ENCODE peak calls at places on chromosomes 11 and 22, in six cellular contexts. Q is mesendoderm, B is DMS53, J is small intestine, G is AG08395, T is T-cell. P is an unnamed sample.
A peak's percentile ranks its signal among the peaks of the same experiment; 100 is the strongest.

GRCh38 chr11:106988151-106988806 is 30.0 kb downstream of the GUCY1A2 start:
- DNase-seq in Q (no peak), B (no peak), J (no peak), G (peak; percentile 35), T (no peak), P (no peak)

GRCh38 chr11:57484141-57484710 is 23.9 kb downstream of the RTN4RL2 start:
- DNase-seq in Q (no peak), B (no peak), J (no peak), G (no peak), T (no peak), P (no peak)

GRCh38 chr11:8221917-8222316 is 41.8 kb downstream of the LMO1 start:
- DNase-seq in Q (no peak), B (no peak), J (no peak), G (no peak), T (no peak), P (no peak)

GRCh38 chr22:22479116-22479515 is 29.4 kb downstream of the ZNF280B start:
- DNase-seq in Q (no peak), B (no peak), J (no peak), G (no peak), T (no peak), P (no peak)

GRCh38 chr22:42613869-42614268 is 814 bp downstream of the POLDIP3 start:
- DNase-seq in Q (peak; percentile 61), B (peak; percentile 43), J (peak; percentile 25), G (peak; percentile 18), T (no peak), P (no peak)

GRCh38 chr11:47408598-47409439 is 429 bp downstream of the SLC39A13 start:
- DNase-seq in Q (peak; percentile 46), B (peak; percentile 54), J (no peak), G (peak; percentile 84), T (no peak), P (peak; percentile 79)

GRCh38 chr22:27795053-27795452 is 6.5 kb downstream of the MN1 start:
- DNase-seq in Q (no peak), B (no peak), J (no peak), G (no peak), T (no peak), P (no peak)

GRCh38 chr22:42385691-42386090 is 46.5 kb downstream of the NFAM1 start:
- DNase-seq in Q (no peak), B (no peak), J (no peak), G (no peak), T (no peak), P (no peak)

GRCh38 chr11:76242004-76242779 is 35.9 kb upstream of the WNT11 start:
- DNase-seq in Q (no peak), B (no peak), J (no peak), G (no peak), T (no peak), P (no peak)

GRCh38 chr11:47946682-47947575 is 33.4 kb upstream of the PTPRJ start:
- DNase-seq in Q (peak; percentile 81), B (peak; percentile 65), J (peak; percentile 94), G (peak; percentile 98), T (no peak), P (peak; percentile 77)

GRCh38 chr11:71244116-71244815 is 8.1 kb downstream of the SHANK2 start:
- DNase-seq in Q (no peak), B (no peak), J (no peak), G (peak; percentile 67), T (no peak), P (peak; percentile 45)

GRCh38 chr11:118699508-118700220 is 20.2 kb upstream of the TREH start:
- DNase-seq in Q (peak; percentile 64), B (no peak), J (peak; percentile 48), G (no peak), T (peak; percentile 84), P (peak; percentile 59)

GRCh38 chr11:128828350-128828749 is 38.7 kb downstream of the KCNJ1 start:
- DNase-seq in Q (no peak), B (no peak), J (no peak), G (no peak), T (no peak), P (no peak)

GRCh38 chr11:64268687-64269379 is 15.6 kb downstream of the BAD start:
- DNase-seq in Q (peak; percentile 95), B (peak; percentile 86), J (peak; percentile 71), G (no peak), T (no peak), P (peak; percentile 90)

GRCh38 chr22:23267225-23268043 is 87.1 kb downstream of the BCR start:
- DNase-seq in Q (no peak), B (peak; percentile 52), J (no peak), G (no peak), T (no peak), P (no peak)

GRCh38 chr11:61516675-61517516 is 8.3 kb downstream of the LRRC10B start:
- DNase-seq in Q (peak; percentile 52), B (peak; percentile 50), J (no peak), G (peak; percentile 75), T (peak; percentile 17), P (peak; percentile 88)

GRCh38 chr11:44875056-44875455 is 75.6 kb downstream of the TP53I11 start:
- DNase-seq in Q (no peak), B (no peak), J (no peak), G (no peak), T (no peak), P (no peak)

GRCh38 chr22:43798492-43798891 is 13.6 kb downstream of the EFCAB6 start:
- DNase-seq in Q (no peak), B (peak; percentile 8), J (no peak), G (no peak), T (no peak), P (no peak)

GRCh38 chr11:66020618-66021357 is 5.5 kb downstream of the CATSPER1 start:
- DNase-seq in Q (no peak), B (peak; percentile 91), J (no peak), G (peak; percentile 89), T (no peak), P (no peak)

GRCh38 chr22:36948273-36949055 is 35.0 kb downstream of the CSF2RB start:
- DNase-seq in Q (no peak), B (no peak), J (no peak), G (no peak), T (no peak), P (no peak)

GRCh38 chr22:47294222-47294532 is 531.7 kb downstream of the TBC1D22A start:
- DNase-seq in Q (no peak), B (no peak), J (no peak), G (peak; percentile 70), T (no peak), P (no peak)

P was measured in endodermal cell.